ENCODE peak calls at places on chromosomes 16 and 17, in five cellular contexts. C is NCI-H2171 treated with DMSO at 0.1 percent for 48 hours, W is fibroblast of the conjunctiva, V is small intestine, F is NCI-H2081. G is an unnamed sample.

GRCh38 chr17:48961516-48962233 is 6.7 kb downstream of the GIP start:
- DNase-seq in W (no peak), V (no peak), F (no peak), C (no peak), G (no peak)

GRCh38 chr17:17729620-17730249 is 48.5 kb downstream of the RAI1 start:
- DNase-seq in V (peak), W (no peak), C (peak), F (peak), G (peak)

GRCh38 chr17:55510986-55511721 is at the start of gene SMIM36:
- DNase-seq in V (no peak), C (no peak), F (no peak), W (no peak), G (no peak)

GRCh38 chr16:68065716-68066305 is 19.4 kb upstream of the NFATC3 start:
- DNase-seq in W (peak), C (no peak), F (no peak), V (no peak), G (no peak)

GRCh38 chr17:73189417-73190099 is 3.3 kb upstream of the COG1 start:
- DNase-seq in V (peak), F (peak), C (peak), W (peak), G (peak)

GRCh38 chr16:73069581-73070262 is 21.8 kb upstream of the ZFHX3 start:
- DNase-seq in C (no peak), F (no peak), W (no peak), V (no peak), G (no peak)

GRCh38 chr16:66342294-66342900 is 24.1 kb upstream of the CDH5 start:
- DNase-seq in V (no peak), W (no peak), F (no peak), C (no peak), G (peak)

GRCh38 chr16:57514891-57515600 is 21.3 kb downstream of the CCDC102A start:
- DNase-seq in W (no peak), V (no peak), F (no peak), C (no peak), G (no peak)

GRCh38 chr17:81025065-81025751 is 9.7 kb upstream of the BAIAP2 start:
- DNase-seq in F (no peak), C (no peak), W (no peak), V (no peak), G (no peak)

GRCh38 chr17:15958484-15958854 is 13.5 kb downstream of the ADORA2B start:
- DNase-seq in C (no peak), V (no peak), W (no peak), F (no peak), G (no peak)

GRCh38 chr16:67917140-67917851 is 14.4 kb downstream of the CTRL start:
- DNase-seq in C (peak), W (no peak), F (no peak), V (no peak), G (no peak)

GRCh38 chr17:78862073-78863023 is 21.7 kb upstream of the USP36 start:
- DNase-seq in F (peak), W (peak), V (peak), C (no peak), G (no peak)

GRCh38 chr16:88415381-88416323 is 32.9 kb downstream of the ZNF469 start:
- DNase-seq in W (no peak), V (peak), F (no peak), C (peak), G (peak)

GRCh38 chr17:28949185-28950016 is 1.9 kb downstream of the PHF12 start:
- DNase-seq in V (peak), F (peak), C (peak), W (no peak), G (peak)